ENCODE peak calls at places on chromosome 6, in five cellular contexts. G, S, F, U and O are unnamed samples.

GRCh38 chr6:84771732-84772131 is 7.3 kb upstream of the TBX18 start:
- DNase-seq in F (no peak), S (no peak), G (no peak), U (no peak), O (no peak)

GRCh38 chr6:34536251-34536958 is 19.7 kb downstream of the SPDEF start:
- DNase-seq in F (no peak), G (no peak), U (no peak), S (no peak), O (no peak)

GRCh38 chr6:74780831-74781230 is 425.0 kb downstream of the COL12A1 start:
- DNase-seq in U (no peak), F (no peak), S (no peak), G (no peak), O (no peak)

GRCh38 chr6:51541847-51542246 is 545.6 kb downstream of the PKHD1 start:
- DNase-seq in F (peak), U (no peak), G (peak), S (no peak), O (no peak)

GRCh38 chr6:27505209-27506027 is 32.5 kb upstream of the ZNF184 start:
- DNase-seq in S (peak), G (peak), U (peak), F (peak), O (no peak)

GRCh38 chr6:132063738-132064137 is 112.6 kb upstream of the CCN2 start:
- DNase-seq in S (no peak), G (no peak), U (no peak), F (no peak), O (no peak)

GRCh38 chr6:52133326-52133725 is 45.9 kb upstream of the PKHD1 start:
- DNase-seq in S (no peak), G (no peak), U (no peak), F (no peak), O (no peak)

GRCh38 chr6:113148576-113148975 is 708.6 kb upstream of the MARCKS start:
- DNase-seq in G (no peak), S (no peak), F (no peak), U (no peak), O (no peak)

GRCh38 chr6:100924574-100924973 is 43.4 kb upstream of the ASCC3 start:
- DNase-seq in U (no peak), G (no peak), F (no peak), S (no peak), O (no peak)

GRCh38 chr6:45655630-45656422 is 278.1 kb upstream of the SUPT3H start:
- DNase-seq in U (no peak), G (peak), S (no peak), F (peak), O (no peak)

GRCh38 chr6:53906842-53907241 is 112.0 kb downstream of the LRRC1 start:
- DNase-seq in U (no peak), S (no peak), F (no peak), G (peak), O (no peak)

GRCh38 chr6:56914791-56915658 is 39.9 kb upstream of the BEND6 start:
- DNase-seq in G (no peak), S (no peak), U (no peak), F (no peak), O (no peak)

GRCh38 chr6:73710948-73711347 is 14.9 kb downstream of the CD109 start:
- DNase-seq in U (no peak), S (no peak), F (no peak), G (no peak), O (no peak)

GRCh38 chr6:84569882-84570281 is 194.5 kb downstream of the TBX18 start:
- DNase-seq in S (no peak), U (no peak), G (no peak), F (no peak), O (no peak)

GRCh38 chr6:44003345-44004061 is 123.7 kb downstream of the MRPL14 start:
- DNase-seq in G (no peak), F (no peak), S (peak), U (no peak), O (no peak)

GRCh38 chr6:15386110-15386755 is 140.4 kb downstream of the JARID2 start:
- DNase-seq in S (no peak), G (no peak), F (no peak), U (no peak), O (no peak)

GRCh38 chr6:28802417-28803336 is 121.1 kb downstream of the TRIM27 start:
- DNase-seq in S (peak), F (peak), G (peak), U (no peak), O (no peak)

GRCh38 chr6:142942805-142943227 is 2.2 kb downstream of the HIVEP2 start:
- DNase-seq in F (peak), U (no peak), S (no peak), G (no peak), O (no peak)

GRCh38 chr6:29953706-29954105 is 11.4 kb downstream of the HLA-A start:
- DNase-seq in F (no peak), U (no peak), S (no peak), G (no peak), O (no peak)

GRCh38 chr6:155528982-155529453 is 73.4 kb upstream of the NOX3 start:
- DNase-seq in S (no peak), U (no peak), G (peak), F (peak), O (no peak)

GRCh38 chr6:40413231-40413755 is 173.9 kb downstream of the LRFN2 start:
- DNase-seq in F (no peak), U (no peak), G (no peak), S (no peak), O (no peak)

GRCh38 chr6:34602318-34603111 is 46.4 kb upstream of the SPDEF start:
- DNase-seq in G (no peak), U (no peak), F (no peak), S (no peak), O (no peak)